ENCODE peak calls at places on chromosomes 4 and X, in four cellular contexts. D, P, L and Y are unnamed samples.

GRCh38 chrX:112164420-112164819 is 81.8 kb upstream of the TRPC5 start:
- DNase-seq in P (no peak), L (no peak), D (no peak), Y (no peak)

GRCh38 chr4:80963051-80963450 is 67.5 kb upstream of the BMP3 start:
- DNase-seq in P (no peak), L (no peak), D (no peak), Y (no peak)

GRCh38 chr4:119286377-119287002 is 35.4 kb downstream of the FABP2 start:
- DNase-seq in L (no peak), D (no peak), P (peak), Y (no peak)

GRCh38 chrX:78555401-78555980 is 103.6 kb downstream of the RTL3 start:
- DNase-seq in L (no peak), P (peak), D (no peak), Y (no peak)

GRCh38 chrX:45524296-45524695 is 323.6 kb upstream of the DIPK2B start:
- DNase-seq in L (no peak), D (no peak), P (no peak), Y (no peak)

GRCh38 chr4:8675906-8676305 is 83.3 kb downstream of the CPZ start:
- DNase-seq in D (no peak), L (no peak), P (no peak), Y (no peak)

GRCh38 chr4:48779998-48780866 is at the start of gene FRYL:
- DNase-seq in D (peak), L (peak), P (peak), Y (peak)

GRCh38 chr4:174674305-174674840 is 152.1 kb upstream of the HPGD start:
- DNase-seq in P (no peak), D (no peak), L (no peak), Y (no peak)

GRCh38 chr4:93084599-93085305 is 743.8 kb upstream of the ATOH1 start:
- DNase-seq in P (no peak), L (no peak), D (no peak), Y (no peak)
- TF ChIP-seq SPI1 in P (no peak), L (no peak), D (no peak), Y (no peak)

GRCh38 chr4:86675548-86675947 is 81.4 kb downstream of the PTPN13 start:
- DNase-seq in P (no peak), D (no peak), L (no peak), Y (no peak)
- TF ChIP-seq SPI1 in P (no peak), D (no peak), L (no peak), Y (no peak)

DNA sequence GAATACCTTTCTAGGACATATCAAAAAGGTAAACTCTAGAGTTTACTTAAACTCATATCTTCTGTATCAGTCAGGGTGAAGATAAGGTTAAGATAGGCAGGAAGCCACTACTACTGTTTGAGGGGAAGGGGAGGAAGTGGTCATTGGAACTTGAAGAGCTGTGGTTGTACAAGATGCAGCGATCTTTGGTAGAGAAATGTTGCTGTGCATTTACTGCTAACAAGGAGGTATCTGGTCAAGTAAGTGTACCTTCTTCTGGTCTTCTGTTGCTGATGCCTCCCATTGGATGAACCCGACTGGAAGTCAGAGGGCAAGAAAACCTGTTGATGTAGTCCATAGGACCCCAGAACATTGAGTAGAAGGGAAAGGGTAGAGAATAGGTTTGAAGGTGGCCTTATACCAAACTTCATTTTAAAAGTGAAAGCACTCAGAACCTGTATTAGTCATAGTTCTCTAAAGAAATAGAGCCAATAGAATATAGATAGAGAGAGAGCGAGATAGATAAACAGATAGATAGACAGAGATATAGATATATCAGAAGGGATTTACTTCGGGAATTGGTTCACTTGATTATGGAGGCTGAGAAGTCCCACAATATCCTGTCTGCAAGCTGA is 47.9 kb upstream of the TSPAN5 start:
- DNase-seq in P (no peak), L (no peak), D (no peak), Y (no peak)
- TF ChIP-seq SPI1 in P (no peak), L (no peak), D (no peak), Y (no peak)

DNA sequence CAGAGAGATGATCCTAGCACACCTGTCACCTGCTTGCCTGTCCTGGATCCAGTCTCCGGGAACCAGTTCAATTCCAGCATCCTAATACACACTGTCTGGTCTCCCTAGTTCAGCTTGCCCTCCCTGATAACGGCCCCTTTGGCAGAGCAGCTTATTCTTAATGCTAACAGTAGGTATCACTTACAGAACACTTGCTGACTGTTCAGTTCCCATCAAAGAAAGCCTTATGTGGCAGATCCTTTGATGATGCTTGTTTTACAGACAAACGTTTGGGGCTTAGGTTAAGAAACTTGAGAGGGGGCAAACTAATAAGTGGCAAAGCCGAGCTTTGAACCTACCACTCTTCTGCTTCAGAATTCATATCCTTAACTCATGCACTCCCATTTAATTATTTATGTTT is 885 bp downstream of the RASSF6 start:
- DNase-seq in P (no peak), D (no peak), L (no peak), Y (no peak)
- TF ChIP-seq SPI1 in P (no peak), D (no peak), L (no peak), Y (no peak)

DNA sequence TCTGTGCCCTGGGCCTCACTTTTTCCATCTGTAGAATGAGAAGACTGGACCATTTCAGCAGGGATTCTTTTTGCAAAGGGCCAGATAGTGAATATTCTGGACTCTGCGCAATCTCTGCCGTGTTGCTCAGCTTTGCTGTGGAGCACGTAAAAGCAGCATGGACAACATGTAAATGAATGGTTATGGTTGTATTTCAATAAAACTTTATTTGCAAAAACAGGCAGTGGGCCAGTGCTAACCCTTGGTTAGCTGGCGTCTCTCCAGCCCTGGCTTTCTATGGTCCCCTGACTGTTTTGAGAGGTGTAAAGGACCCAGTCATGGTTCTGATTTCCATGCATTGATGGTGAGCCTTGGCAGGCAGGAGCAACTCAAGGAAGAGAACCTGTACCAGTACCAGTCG is 18.7 kb downstream of the WFS1 start:
- DNase-seq in D (no peak), L (no peak), P (no peak), Y (no peak)
- TF ChIP-seq SPI1 in D (no peak), L (no peak), P (no peak), Y (no peak)

DNA sequence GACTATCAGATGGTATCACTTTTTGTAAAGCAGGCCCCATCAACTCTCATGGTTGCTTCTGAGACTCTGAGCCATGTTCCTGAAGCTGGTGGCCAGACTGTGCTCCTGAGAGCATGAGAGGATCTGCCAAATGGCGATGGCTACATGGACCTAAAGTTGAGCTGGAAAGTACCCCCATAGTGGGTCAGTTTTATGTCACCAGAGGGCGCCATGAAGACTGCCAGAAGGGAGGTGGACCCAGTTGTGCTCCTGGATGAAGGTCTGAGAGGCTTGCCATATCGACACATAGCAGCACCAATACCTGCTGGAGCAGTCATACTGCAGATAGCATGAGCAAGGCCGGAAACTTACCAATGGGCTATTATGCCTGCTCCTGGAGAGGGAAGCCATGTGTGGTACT is 105.7 kb downstream of the SLITRK2 start:
- DNase-seq in P (no peak), D (no peak), L (no peak), Y (no peak)
- TF ChIP-seq SPI1 in P (no peak), D (no peak), L (no peak), Y (no peak)

GRCh38 chr4:148054275-148054674 is 322.4 kb downstream of the ARHGAP10 start:
- DNase-seq in L (no peak), D (no peak), P (peak), Y (no peak)

GRCh38 chr4:148053298-148054003 is 321.6 kb downstream of the ARHGAP10 start:
- DNase-seq in P (no peak), D (no peak), L (no peak), Y (no peak)

GRCh38 chr4:148055844-148056243 is 324.0 kb downstream of the ARHGAP10 start:
- DNase-seq in D (no peak), P (no peak), L (no peak), Y (no peak)

GRCh38 chr4:148051403-148051802 is 319.5 kb downstream of the ARHGAP10 start:
- DNase-seq in P (no peak), D (no peak), L (no peak), Y (no peak)

GRCh38 chr4:148052448-148052847 is 320.6 kb downstream of the ARHGAP10 start:
- DNase-seq in P (no peak), D (no peak), L (no peak), Y (no peak)
- TF ChIP-seq SPI1 in P (no peak), D (no peak), L (no peak), Y (no peak)